ENCODE peak calls at places on chromosomes 1 and 21, in ten cellular contexts. One of them, this sample, is unnamed.

GRCh38 chr21:42093991-42094417 is 22.9 kb downstream of the UMODL1 start:
- DNase-seq in activated T-helper 1 cell treated with Interleukin-2 at 50 U/mL for 16 hours: no peak
- DNase-seq in EH: peak; percentile 91
- DNase-seq in uterus: no peak
- DNase-seq in myocyte: no peak
- DNase-seq in stimulated activated CD8-positive, alpha-beta memory T cell treated with anti-CD3 and anti-CD28 coated beads, Interleukin-4, amount 100 ng/mL, for 4 hours: no peak
- DNase-seq in activated CD8-positive, alpha-beta memory T cell treated with anti-CD3 and anti-CD28 coated beads, Interleukin-2, amount 10 ng/mL, durations not matched to agents 7 days and 5 days: no peak
- DNase-seq in left ventricle myocardium superior: no peak
- DNase-seq in OCI-LY7: no peak
- DNase-seq in nucleus accumbens: no peak
- DNase-seq in this sample: no peak

GRCh38 chr1:191348328-191348727 is 809.9 kb upstream of the RGS18 start:
- DNase-seq in activated CD8-positive, alpha-beta memory T cell treated with anti-CD3 and anti-CD28 coated beads, Interleukin-2, amount 10 ng/mL, durations not matched to agents 7 days and 5 days: no peak
- DNase-seq in activated T-helper 1 cell treated with Interleukin-2 at 50 U/mL for 16 hours: no peak
- DNase-seq in left ventricle myocardium superior: no peak
- DNase-seq in stimulated activated CD8-positive, alpha-beta memory T cell treated with anti-CD3 and anti-CD28 coated beads, Interleukin-4, amount 100 ng/mL, for 4 hours: no peak
- DNase-seq in myocyte: no peak
- DNase-seq in EH: no peak
- DNase-seq in OCI-LY7: no peak
- DNase-seq in uterus: no peak
- DNase-seq in nucleus accumbens: no peak
- DNase-seq in this sample: no peak

GRCh38 chr1:45327644-45328515 is 1.2 kb downstream of the HPDL start:
- DNase-seq in stimulated activated CD8-positive, alpha-beta memory T cell treated with anti-CD3 and anti-CD28 coated beads, Interleukin-4, amount 100 ng/mL, for 4 hours: no peak
- DNase-seq in myocyte: no peak
- DNase-seq in left ventricle myocardium superior: no peak
- DNase-seq in nucleus accumbens: no peak
- DNase-seq in activated CD8-positive, alpha-beta memory T cell treated with anti-CD3 and anti-CD28 coated beads, Interleukin-2, amount 10 ng/mL, durations not matched to agents 7 days and 5 days: peak; percentile 53
- DNase-seq in activated T-helper 1 cell treated with Interleukin-2 at 50 U/mL for 16 hours: no peak
- DNase-seq in uterus: no peak
- DNase-seq in OCI-LY7: peak; percentile 62
- DNase-seq in EH: no peak
- DNase-seq in this sample: no peak

GRCh38 chr1:162276493-162276892 is 100.2 kb downstream of the SPATA46 start:
- DNase-seq in activated CD8-positive, alpha-beta memory T cell treated with anti-CD3 and anti-CD28 coated beads, Interleukin-2, amount 10 ng/mL, durations not matched to agents 7 days and 5 days: no peak
- DNase-seq in myocyte: peak; percentile 59
- DNase-seq in stimulated activated CD8-positive, alpha-beta memory T cell treated with anti-CD3 and anti-CD28 coated beads, Interleukin-4, amount 100 ng/mL, for 4 hours: no peak
- DNase-seq in uterus: no peak
- DNase-seq in activated T-helper 1 cell treated with Interleukin-2 at 50 U/mL for 16 hours: no peak
- DNase-seq in nucleus accumbens: no peak
- DNase-seq in OCI-LY7: peak; percentile 10
- DNase-seq in left ventricle myocardium superior: no peak
- DNase-seq in EH: peak; percentile 46
- DNase-seq in this sample: peak; percentile 73

GRCh38 chr1:55600243-55600642 is 385.1 kb upstream of the USP24 start:
- DNase-seq in activated CD8-positive, alpha-beta memory T cell treated with anti-CD3 and anti-CD28 coated beads, Interleukin-2, amount 10 ng/mL, durations not matched to agents 7 days and 5 days: no peak
- DNase-seq in uterus: no peak
- DNase-seq in OCI-LY7: no peak
- DNase-seq in EH: no peak
- DNase-seq in left ventricle myocardium superior: no peak
- DNase-seq in stimulated activated CD8-positive, alpha-beta memory T cell treated with anti-CD3 and anti-CD28 coated beads, Interleukin-4, amount 100 ng/mL, for 4 hours: no peak
- DNase-seq in nucleus accumbens: no peak
- DNase-seq in myocyte: no peak
- DNase-seq in activated T-helper 1 cell treated with Interleukin-2 at 50 U/mL for 16 hours: no peak
- DNase-seq in this sample: no peak

GRCh38 chr1:221174598-221174997 is 295.4 kb downstream of the HLX start:
- DNase-seq in activated CD8-positive, alpha-beta memory T cell treated with anti-CD3 and anti-CD28 coated beads, Interleukin-2, amount 10 ng/mL, durations not matched to agents 7 days and 5 days: no peak
- DNase-seq in uterus: no peak
- DNase-seq in left ventricle myocardium superior: peak; percentile 84
- DNase-seq in myocyte: peak; percentile 22
- DNase-seq in EH: no peak
- DNase-seq in nucleus accumbens: no peak
- DNase-seq in stimulated activated CD8-positive, alpha-beta memory T cell treated with anti-CD3 and anti-CD28 coated beads, Interleukin-4, amount 100 ng/mL, for 4 hours: no peak
- DNase-seq in activated T-helper 1 cell treated with Interleukin-2 at 50 U/mL for 16 hours: no peak
- DNase-seq in OCI-LY7: no peak
- DNase-seq in this sample: no peak

GRCh38 chr1:32470991-32471694 is 6.3 kb downstream of the ZBTB8B start:
- DNase-seq in activated CD8-positive, alpha-beta memory T cell treated with anti-CD3 and anti-CD28 coated beads, Interleukin-2, amount 10 ng/mL, durations not matched to agents 7 days and 5 days: no peak
- DNase-seq in EH: no peak
- DNase-seq in nucleus accumbens: peak; percentile 6
- DNase-seq in uterus: no peak
- DNase-seq in activated T-helper 1 cell treated with Interleukin-2 at 50 U/mL for 16 hours: no peak
- DNase-seq in stimulated activated CD8-positive, alpha-beta memory T cell treated with anti-CD3 and anti-CD28 coated beads, Interleukin-4, amount 100 ng/mL, for 4 hours: no peak
- DNase-seq in myocyte: no peak
- DNase-seq in left ventricle myocardium superior: peak; percentile 37
- DNase-seq in OCI-LY7: no peak
- DNase-seq in this sample: no peak

GRCh38 chr21:45579383-45580180 is 37.3 kb upstream of the SLC19A1 start:
- DNase-seq in stimulated activated CD8-positive, alpha-beta memory T cell treated with anti-CD3 and anti-CD28 coated beads, Interleukin-4, amount 100 ng/mL, for 4 hours: no peak
- DNase-seq in myocyte: no peak
- DNase-seq in activated T-helper 1 cell treated with Interleukin-2 at 50 U/mL for 16 hours: no peak
- DNase-seq in activated CD8-positive, alpha-beta memory T cell treated with anti-CD3 and anti-CD28 coated beads, Interleukin-2, amount 10 ng/mL, durations not matched to agents 7 days and 5 days: no peak
- DNase-seq in left ventricle myocardium superior: no peak
- DNase-seq in OCI-LY7: no peak
- DNase-seq in EH: no peak
- DNase-seq in uterus: no peak
- DNase-seq in nucleus accumbens: no peak
- DNase-seq in this sample: no peak

GRCh38 chr1:209618756-209619420 is 33.3 kb downstream of the LAMB3 start:
- DNase-seq in EH: peak; percentile 44
- DNase-seq in myocyte: peak; percentile 95
- DNase-seq in activated CD8-positive, alpha-beta memory T cell treated with anti-CD3 and anti-CD28 coated beads, Interleukin-2, amount 10 ng/mL, durations not matched to agents 7 days and 5 days: no peak
- DNase-seq in uterus: no peak
- DNase-seq in left ventricle myocardium superior: peak; percentile 72
- DNase-seq in OCI-LY7: no peak
- DNase-seq in stimulated activated CD8-positive, alpha-beta memory T cell treated with anti-CD3 and anti-CD28 coated beads, Interleukin-4, amount 100 ng/mL, for 4 hours: no peak
- DNase-seq in activated T-helper 1 cell treated with Interleukin-2 at 50 U/mL for 16 hours: no peak
- DNase-seq in nucleus accumbens: peak; percentile 85
- DNase-seq in this sample: no peak

GRCh38 chr1:75034376-75034775 is 99.8 kb upstream of the LHX8 start:
- DNase-seq in activated T-helper 1 cell treated with Interleukin-2 at 50 U/mL for 16 hours: no peak
- DNase-seq in uterus: no peak
- DNase-seq in myocyte: no peak
- DNase-seq in activated CD8-positive, alpha-beta memory T cell treated with anti-CD3 and anti-CD28 coated beads, Interleukin-2, amount 10 ng/mL, durations not matched to agents 7 days and 5 days: no peak
- DNase-seq in left ventricle myocardium superior: no peak
- DNase-seq in stimulated activated CD8-positive, alpha-beta memory T cell treated with anti-CD3 and anti-CD28 coated beads, Interleukin-4, amount 100 ng/mL, for 4 hours: no peak
- DNase-seq in nucleus accumbens: no peak
- DNase-seq in EH: no peak
- DNase-seq in OCI-LY7: no peak
- DNase-seq in this sample: no peak

GRCh38 chr21:35882791-35883240 is 177.5 kb downstream of the SETD4 start:
- DNase-seq in OCI-LY7: no peak
- DNase-seq in uterus: no peak
- DNase-seq in activated CD8-positive, alpha-beta memory T cell treated with anti-CD3 and anti-CD28 coated beads, Interleukin-2, amount 10 ng/mL, durations not matched to agents 7 days and 5 days: no peak
- DNase-seq in activated T-helper 1 cell treated with Interleukin-2 at 50 U/mL for 16 hours: no peak
- DNase-seq in myocyte: peak; percentile 6
- DNase-seq in EH: peak; percentile 65
- DNase-seq in nucleus accumbens: no peak
- DNase-seq in left ventricle myocardium superior: no peak
- DNase-seq in stimulated activated CD8-positive, alpha-beta memory T cell treated with anti-CD3 and anti-CD28 coated beads, Interleukin-4, amount 100 ng/mL, for 4 hours: no peak
- DNase-seq in this sample: no peak